ENCODE peak calls at places on chromosomes 6 and 20, in seven cellular contexts. One of them, this sample, is unnamed.

GRCh38 chr20:4488407-4489339 is 233.0 kb upstream of the PRND start:
- DNase-seq in endothelial cell of umbilical vein: no peak
- DNase-seq in stimulated activated CD4-positive, alpha-beta T cell treated with anti-CD3 and anti-CD28 coated beads, Interleukin-15, amount 100 ng/mL, for 48 hours: no peak
- DNase-seq in kidney tubule cell: peak
- DNase-seq in NCI-H446 treated with DMSO at 0.1 percent for 48 hours: no peak
- DNase-seq in Caki2: no peak
- DNase-seq in cardiac muscle cell: no peak
- DNase-seq in this sample: no peak

GRCh38 chr20:32468860-32469259 is 110.7 kb downstream of the ASXL1 start:
- DNase-seq in cardiac muscle cell: no peak
- DNase-seq in NCI-H446 treated with DMSO at 0.1 percent for 48 hours: no peak
- DNase-seq in endothelial cell of umbilical vein: peak
- DNase-seq in stimulated activated CD4-positive, alpha-beta T cell treated with anti-CD3 and anti-CD28 coated beads, Interleukin-15, amount 100 ng/mL, for 48 hours: no peak
- DNase-seq in Caki2: no peak
- DNase-seq in kidney tubule cell: no peak
- DNase-seq in this sample: no peak

GRCh38 chr20:60006261-60006660 is 48.0 kb downstream of the CDH26 start:
- DNase-seq in stimulated activated CD4-positive, alpha-beta T cell treated with anti-CD3 and anti-CD28 coated beads, Interleukin-15, amount 100 ng/mL, for 48 hours: no peak
- DNase-seq in NCI-H446 treated with DMSO at 0.1 percent for 48 hours: no peak
- DNase-seq in Caki2: no peak
- DNase-seq in endothelial cell of umbilical vein: no peak
- DNase-seq in kidney tubule cell: no peak
- DNase-seq in cardiac muscle cell: no peak
- DNase-seq in this sample: no peak

GRCh38 chr20:40160151-40160550 is 528.9 kb downstream of the MAFB start:
- DNase-seq in endothelial cell of umbilical vein: peak
- DNase-seq in stimulated activated CD4-positive, alpha-beta T cell treated with anti-CD3 and anti-CD28 coated beads, Interleukin-15, amount 100 ng/mL, for 48 hours: no peak
- DNase-seq in cardiac muscle cell: peak
- DNase-seq in Caki2: peak
- DNase-seq in kidney tubule cell: peak
- DNase-seq in NCI-H446 treated with DMSO at 0.1 percent for 48 hours: peak
- DNase-seq in this sample: peak

GRCh38 chr6:1601616-1602355 is 7.9 kb upstream of the FOXC1 start:
- DNase-seq in cardiac muscle cell: no peak
- DNase-seq in NCI-H446 treated with DMSO at 0.1 percent for 48 hours: no peak
- DNase-seq in kidney tubule cell: no peak
- DNase-seq in stimulated activated CD4-positive, alpha-beta T cell treated with anti-CD3 and anti-CD28 coated beads, Interleukin-15, amount 100 ng/mL, for 48 hours: no peak
- DNase-seq in endothelial cell of umbilical vein: no peak
- DNase-seq in Caki2: no peak
- DNase-seq in this sample: no peak

GRCh38 chr6:16929814-16930213 is 168.6 kb upstream of the ATXN1 start:
- DNase-seq in endothelial cell of umbilical vein: no peak
- DNase-seq in NCI-H446 treated with DMSO at 0.1 percent for 48 hours: peak
- DNase-seq in cardiac muscle cell: no peak
- DNase-seq in Caki2: no peak
- DNase-seq in stimulated activated CD4-positive, alpha-beta T cell treated with anti-CD3 and anti-CD28 coated beads, Interleukin-15, amount 100 ng/mL, for 48 hours: no peak
- DNase-seq in kidney tubule cell: no peak
- DNase-seq in this sample: no peak

GRCh38 chr20:45581702-45582101 is 2.6 kb upstream of the WFDC8 start:
- DNase-seq in stimulated activated CD4-positive, alpha-beta T cell treated with anti-CD3 and anti-CD28 coated beads, Interleukin-15, amount 100 ng/mL, for 48 hours: no peak
- DNase-seq in cardiac muscle cell: no peak
- DNase-seq in Caki2: no peak
- DNase-seq in NCI-H446 treated with DMSO at 0.1 percent for 48 hours: no peak
- DNase-seq in endothelial cell of umbilical vein: no peak
- DNase-seq in kidney tubule cell: no peak
- DNase-seq in this sample: no peak

GRCh38 chr6:134031696-134032255 is 20.6 kb downstream of the SLC2A12 start:
- DNase-seq in stimulated activated CD4-positive, alpha-beta T cell treated with anti-CD3 and anti-CD28 coated beads, Interleukin-15, amount 100 ng/mL, for 48 hours: no peak
- DNase-seq in endothelial cell of umbilical vein: no peak
- DNase-seq in Caki2: no peak
- DNase-seq in kidney tubule cell: peak
- DNase-seq in cardiac muscle cell: no peak
- DNase-seq in NCI-H446 treated with DMSO at 0.1 percent for 48 hours: no peak
- DNase-seq in this sample: no peak

GRCh38 chr20:46400253-46400652 is 6.2 kb downstream of the ELMO2 start:
- DNase-seq in stimulated activated CD4-positive, alpha-beta T cell treated with anti-CD3 and anti-CD28 coated beads, Interleukin-15, amount 100 ng/mL, for 48 hours: no peak
- DNase-seq in NCI-H446 treated with DMSO at 0.1 percent for 48 hours: no peak
- DNase-seq in endothelial cell of umbilical vein: peak
- DNase-seq in cardiac muscle cell: peak
- DNase-seq in kidney tubule cell: no peak
- DNase-seq in Caki2: no peak
- DNase-seq in this sample: no peak